ENCODE peak calls at places on chromosomes 13 and 19, in six cellular contexts. J is progenitor cell of endocrine pancreas, T is tibial artery, K is stromal cell of bone marrow, Y is activated T-cell treated with anti-CD3 and anti-CD28 coated beads for 1 hour, I is fibroblast of pulmonary artery. Z is an unnamed sample.

GRCh38 chr19:16381756-16382401 is 57.3 kb downstream of the KLF2 start:
- DNase-seq in J (no peak), T (peak; percentile 99), K (peak; percentile 99), Y (no peak), I (peak; percentile 89), Z (peak; percentile 86)

GRCh38 chr13:21675095-21676007 is 4.5 kb downstream of the FGF9 start:
- DNase-seq in J (peak; percentile 28), T (no peak), K (no peak), Y (peak; percentile 19), I (no peak), Z (no peak)

GRCh38 chr19:31659897-31660210 is 310.6 kb upstream of the TSHZ3 start:
- DNase-seq in J (no peak), T (no peak), K (no peak), Y (no peak), I (no peak), Z (no peak)

GRCh38 chr19:10096615-10096963 is 5.9 kb downstream of the ANGPTL6 start:
- DNase-seq in J (no peak), T (peak; percentile 74), K (no peak), Y (no peak), I (no peak), Z (no peak)

GRCh38 chr19:46935066-46935663 is 74.4 kb downstream of the ARHGAP35 start:
- DNase-seq in J (no peak), T (no peak), K (no peak), Y (no peak), I (no peak), Z (no peak)

GRCh38 chr19:34316741-34317241 is 48.2 kb upstream of the GPI start:
- DNase-seq in J (no peak), T (no peak), K (no peak), Y (no peak), I (peak; percentile 61), Z (no peak)

GRCh38 chr19:33064117-33064777 is 441 bp downstream of the RHPN2 start:
- DNase-seq in J (peak; percentile 59), T (no peak), K (no peak), Y (no peak), I (no peak), Z (no peak)

GRCh38 chr19:19545128-19545591 is 7.1 kb downstream of the CILP2 start:
- DNase-seq in J (no peak), T (no peak), K (no peak), Y (no peak), I (no peak), Z (no peak)

GRCh38 chr19:8641908-8642547 is 11.6 kb downstream of the NFILZ start:
- DNase-seq in J (no peak), T (no peak), K (peak; percentile 41), Y (no peak), I (peak; percentile 80), Z (no peak)

GRCh38 chr19:46115396-46116109 is 8.9 kb downstream of the IGFL3 start:
- DNase-seq in J (no peak), T (no peak), K (peak; percentile 58), Y (no peak), I (peak; percentile 30), Z (peak; percentile 50)

GRCh38 chr19:42563352-42564210 is 31.1 kb downstream of the CEACAM8 start:
- DNase-seq in J (no peak), T (no peak), K (peak; percentile 12), Y (no peak), I (peak; percentile 58), Z (no peak)

GRCh38 chr19:11538232-11539036 is at the start of gene CNN1:
- DNase-seq in J (no peak), T (peak; percentile 96), K (peak; percentile 36), Y (no peak), I (peak; percentile 74), Z (peak; percentile 97)

GRCh38 chr19:33514885-33515485 is 6.6 kb downstream of the PEPD start:
- DNase-seq in J (no peak), T (no peak), K (no peak), Y (no peak), I (no peak), Z (no peak)

Z was measured in uterus.